ENCODE peak calls at places on chromosome 1, in ten cellular contexts. One of them, this sample, is unnamed.
A peak's percentile ranks its signal among the peaks of the same experiment; 100 is the strongest.

GRCh38 chr1:41481109-41481775 is 3.2 kb downstream of the EDN2 start:
- DNase-seq in left ventricle myocardium inferior: no peak
- DNase-seq in HFF-Myc: no peak
- DNase-seq in EH: no peak
- DNase-seq in choroid plexus epithelial cell: no peak
- DNase-seq in HCEC 1CT: no peak
- DNase-seq in globus pallidus: no peak
- DNase-seq in naive B cell: no peak
- DNase-seq in endothelial cell: no peak
- DNase-seq in left lung: no peak
- DNase-seq in this sample: no peak

GRCh38 chr1:81920245-81920740 is 119.6 kb downstream of the ADGRL2 start:
- DNase-seq in left ventricle myocardium inferior: peak; percentile 16
- DNase-seq in HFF-Myc: peak; percentile 2
- DNase-seq in EH: peak; percentile 10
- DNase-seq in choroid plexus epithelial cell: peak; percentile 63
- DNase-seq in HCEC 1CT: peak; percentile 20
- DNase-seq in globus pallidus: no peak
- DNase-seq in naive B cell: no peak
- DNase-seq in endothelial cell: peak; percentile 26
- DNase-seq in left lung: no peak
- DNase-seq in this sample: no peak

GRCh38 chr1:81237531-81238528 is 562.9 kb upstream of the ADGRL2 start:
- DNase-seq in left ventricle myocardium inferior: no peak
- DNase-seq in HFF-Myc: no peak
- DNase-seq in EH: no peak
- DNase-seq in choroid plexus epithelial cell: peak; percentile 14
- DNase-seq in HCEC 1CT: peak; percentile 3
- DNase-seq in globus pallidus: no peak
- DNase-seq in naive B cell: no peak
- DNase-seq in endothelial cell: no peak
- DNase-seq in left lung: no peak
- DNase-seq in this sample: no peak

GRCh38 chr1:226063362-226064167 is 1.0 kb downstream of the H3-3A start:
- DNase-seq in left ventricle myocardium inferior: peak; percentile 43
- DNase-seq in HFF-Myc: no peak
- DNase-seq in EH: peak; percentile 63
- DNase-seq in choroid plexus epithelial cell: peak; percentile 47
- DNase-seq in HCEC 1CT: peak; percentile 32
- DNase-seq in globus pallidus: peak; percentile 56
- DNase-seq in naive B cell: peak; percentile 66
- DNase-seq in endothelial cell: peak; percentile 46
- DNase-seq in left lung: peak; percentile 84
- DNase-seq in this sample: peak; percentile 37

GRCh38 chr1:25858494-25858893 is 763 bp downstream of the AUNIP start:
- DNase-seq in left ventricle myocardium inferior: no peak
- DNase-seq in HFF-Myc: no peak
- DNase-seq in EH: no peak
- DNase-seq in choroid plexus epithelial cell: no peak
- DNase-seq in HCEC 1CT: no peak
- DNase-seq in globus pallidus: no peak
- DNase-seq in naive B cell: no peak
- DNase-seq in endothelial cell: no peak
- DNase-seq in left lung: no peak
- DNase-seq in this sample: peak; percentile 28

GRCh38 chr1:172764378-172764777 is 105.5 kb downstream of the FASLG start:
- DNase-seq in left ventricle myocardium inferior: peak; percentile 16
- DNase-seq in HFF-Myc: no peak
- DNase-seq in EH: no peak
- DNase-seq in choroid plexus epithelial cell: peak; percentile 60
- DNase-seq in HCEC 1CT: no peak
- DNase-seq in globus pallidus: no peak
- DNase-seq in naive B cell: peak; percentile 70
- DNase-seq in endothelial cell: no peak
- DNase-seq in left lung: no peak
- DNase-seq in this sample: no peak

GRCh38 chr1:226939439-226940028 is 560 bp upstream of the COQ8A start:
- DNase-seq in left ventricle myocardium inferior: peak; percentile 74
- DNase-seq in HFF-Myc: no peak
- DNase-seq in EH: peak; percentile 67
- DNase-seq in choroid plexus epithelial cell: no peak
- DNase-seq in HCEC 1CT: peak; percentile 51
- DNase-seq in globus pallidus: peak; percentile 69
- DNase-seq in naive B cell: no peak
- DNase-seq in endothelial cell: peak; percentile 56
- DNase-seq in left lung: peak; percentile 92
- DNase-seq in this sample: peak; percentile 30

GRCh38 chr1:234532511-234532922 is 53.5 kb upstream of the TARBP1 start:
- DNase-seq in left ventricle myocardium inferior: no peak
- DNase-seq in HFF-Myc: no peak
- DNase-seq in EH: no peak
- DNase-seq in choroid plexus epithelial cell: no peak
- DNase-seq in HCEC 1CT: no peak
- DNase-seq in globus pallidus: peak; percentile 72
- DNase-seq in naive B cell: no peak
- DNase-seq in endothelial cell: no peak
- DNase-seq in left lung: no peak
- DNase-seq in this sample: no peak

GRCh38 chr1:212545941-212546638 is 62.5 kb upstream of the ATF3 start:
- DNase-seq in left ventricle myocardium inferior: no peak
- DNase-seq in HFF-Myc: no peak
- DNase-seq in EH: peak; percentile 20
- DNase-seq in choroid plexus epithelial cell: peak; percentile 84
- DNase-seq in HCEC 1CT: peak; percentile 73
- DNase-seq in globus pallidus: peak; percentile 64
- DNase-seq in naive B cell: no peak
- DNase-seq in endothelial cell: no peak
- DNase-seq in left lung: no peak
- DNase-seq in this sample: no peak

GRCh38 chr1:180267761-180268555 is 37.9 kb downstream of the LHX4 start:
- DNase-seq in left ventricle myocardium inferior: no peak
- DNase-seq in HFF-Myc: no peak
- DNase-seq in EH: no peak
- DNase-seq in choroid plexus epithelial cell: no peak
- DNase-seq in HCEC 1CT: no peak
- DNase-seq in globus pallidus: no peak
- DNase-seq in naive B cell: no peak
- DNase-seq in endothelial cell: no peak
- DNase-seq in left lung: no peak
- DNase-seq in this sample: no peak

GRCh38 chr1:55696181-55696580 is 481.0 kb upstream of the USP24 start:
- DNase-seq in left ventricle myocardium inferior: no peak
- DNase-seq in HFF-Myc: peak; percentile 74
- DNase-seq in EH: peak; percentile 99
- DNase-seq in choroid plexus epithelial cell: peak; percentile 48
- DNase-seq in HCEC 1CT: peak; percentile 98
- DNase-seq in globus pallidus: no peak
- DNase-seq in naive B cell: no peak
- DNase-seq in endothelial cell: no peak
- DNase-seq in left lung: no peak
- DNase-seq in this sample: no peak

GRCh38 chr1:29655945-29656866 is 419.9 kb downstream of the PTPRU start:
- DNase-seq in left ventricle myocardium inferior: no peak
- DNase-seq in HFF-Myc: no peak
- DNase-seq in EH: no peak
- DNase-seq in choroid plexus epithelial cell: peak; percentile 12
- DNase-seq in HCEC 1CT: no peak
- DNase-seq in globus pallidus: no peak
- DNase-seq in naive B cell: no peak
- DNase-seq in endothelial cell: peak; percentile 20
- DNase-seq in left lung: no peak
- DNase-seq in this sample: no peak